ENCODE peak calls at places on chromosomes 5 and 9, in eight cellular contexts. N, H, O, I, U, Z, J and R are unnamed samples.

GRCh38 chr5:163108351-163108750 is 329.0 kb upstream of the CCNG1 start:
- DNase-seq in N (no peak), H (no peak), O (no peak), I (no peak), U (no peak), Z (no peak), J (no peak), R (no peak)

GRCh38 chr9:131117762-131118145 is 7.6 kb upstream of the NUP214 start:
- DNase-seq in N (no peak), H (no peak), O (no peak), I (no peak), U (no peak), Z (no peak), J (no peak), R (no peak)

GRCh38 chr9:122606587-122606986 is 8.0 kb upstream of the OR1Q1 start:
- DNase-seq in N (no peak), H (no peak), O (no peak), I (no peak), U (no peak), Z (no peak), J (no peak), R (no peak)

GRCh38 chr9:83133316-83133715 is 70.4 kb upstream of the RASEF start:
- DNase-seq in N (no peak), H (no peak), O (no peak), I (no peak), U (no peak), Z (no peak), J (no peak), R (no peak)

GRCh38 chr5:176296-176823 is 14.9 kb upstream of the LRRC14B start:
- DNase-seq in N (no peak), H (no peak), O (no peak), I (no peak), U (no peak), Z (no peak), J (no peak), R (no peak)

GRCh38 chr9:37761511-37761910 is 7.9 kb downstream of the TRMT10B start:
- DNase-seq in N (no peak), H (no peak), O (no peak), I (no peak), U (peak; percentile 88), Z (no peak), J (no peak), R (no peak)

GRCh38 chr5:164191240-164191639 is 685.8 kb downstream of the MAT2B start:
- DNase-seq in N (no peak), H (no peak), O (no peak), I (no peak), U (peak; percentile 61), Z (no peak), J (no peak), R (no peak)

GRCh38 chr5:179793470-179794139 is at the start of gene LTC4S:
- DNase-seq in N (no peak), H (no peak), O (no peak), I (peak; percentile 85), U (peak; percentile 56), Z (peak; percentile 79), J (no peak), R (no peak)

GRCh38 chr5:61100425-61100824 is 61.8 kb downstream of the SMIM15 start:
- DNase-seq in N (no peak), H (no peak), O (no peak), I (no peak), U (no peak), Z (no peak), J (no peak), R (no peak)

GRCh38 chr5:125372694-125373621 is 626.5 kb upstream of the ZNF608 start:
- DNase-seq in N (no peak), H (peak; percentile 39), O (no peak), I (no peak), U (peak; percentile 39), Z (no peak), J (no peak), R (no peak)
- H3K4me3 ChIP-seq in N (no peak overlapping the region), H (no peak overlapping the region), O (no peak overlapping the region), I (no peak overlapping the region), U (no peak overlapping the region), Z (no peak overlapping the region), J (no peak overlapping the region), R (no peak overlapping the region)

GRCh38 chr5:111375645-111376044 is 136.7 kb downstream of the STARD4 start:
- DNase-seq in N (no peak), H (no peak), O (no peak), I (no peak), U (no peak), Z (no peak), J (no peak), R (no peak)
- TF ChIP-seq CTCF in N (no peak), H (no peak), O (no peak), I (no peak), U (no peak), Z (no peak), J (no peak), R (no peak)

DNA sequence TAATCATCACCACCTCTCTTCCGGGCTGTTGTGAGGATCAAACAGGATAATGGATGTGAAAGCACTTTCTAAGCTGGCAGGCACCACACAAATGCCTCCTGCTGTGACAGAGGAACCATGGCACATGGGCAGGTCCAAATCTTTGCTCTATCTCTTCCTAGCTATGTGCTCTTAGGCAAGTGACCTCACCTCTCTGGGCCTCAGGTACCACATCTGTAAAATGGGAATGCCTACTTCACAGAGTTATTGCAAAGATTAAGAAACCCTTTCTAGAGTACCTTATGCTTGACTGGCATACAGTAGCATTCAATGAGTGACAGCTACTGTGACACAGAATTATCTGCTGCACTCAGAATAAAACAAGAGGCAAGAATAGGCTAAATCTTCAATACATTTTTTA is 51.6 kb downstream of the CDK5RAP2 start:
- DNase-seq in N (no peak), H (no peak), O (no peak), I (no peak), U (no peak), Z (no peak), J (no peak), R (no peak)
- H3K4me3 ChIP-seq in N (no peak overlapping the region), H (no peak overlapping the region), O (no peak overlapping the region), I (no peak overlapping the region), U (no peak overlapping the region), Z (no peak overlapping the region), J (no peak overlapping the region), R (no peak overlapping the region)

GRCh38 chr5:172452398-172453205 is 1.7 kb downstream of the SH3PXD2B start:
- DNase-seq in N (no peak), H (no peak), O (peak; percentile 34), I (no peak), U (peak; percentile 76), Z (peak; percentile 45), J (peak; percentile 15), R (no peak)
- TF ChIP-seq CTCF in N (peak; percentile 43), H (no peak), O (no peak), I (no peak), U (peak; percentile 14), Z (no peak), J (peak; percentile 26), R (peak; percentile 31)

GRCh38 chr5:12111263-12111662 is 207.0 kb upstream of the CTNND2 start:
- DNase-seq in N (no peak), H (no peak), O (no peak), I (no peak), U (no peak), Z (no peak), J (no peak), R (no peak)
- H3K4me3 ChIP-seq in N (no peak overlapping the region), H (no peak overlapping the region), O (no peak overlapping the region), I (no peak overlapping the region), U (no peak overlapping the region), Z (no peak overlapping the region), J (no peak overlapping the region), R (no peak overlapping the region)

GRCh38 chr5:10364186-10364689 is 10.7 kb downstream of the MARCHF6 start:
- DNase-seq in N (no peak), H (no peak), O (no peak), I (no peak), U (no peak), Z (no peak), J (peak; percentile 41), R (no peak)
- TF ChIP-seq CTCF in N (peak; percentile 41), H (peak; percentile 12), O (peak; percentile 19), I (no peak), U (peak; percentile 27), Z (no peak), J (peak; percentile 25), R (peak; percentile 44)

DNA sequence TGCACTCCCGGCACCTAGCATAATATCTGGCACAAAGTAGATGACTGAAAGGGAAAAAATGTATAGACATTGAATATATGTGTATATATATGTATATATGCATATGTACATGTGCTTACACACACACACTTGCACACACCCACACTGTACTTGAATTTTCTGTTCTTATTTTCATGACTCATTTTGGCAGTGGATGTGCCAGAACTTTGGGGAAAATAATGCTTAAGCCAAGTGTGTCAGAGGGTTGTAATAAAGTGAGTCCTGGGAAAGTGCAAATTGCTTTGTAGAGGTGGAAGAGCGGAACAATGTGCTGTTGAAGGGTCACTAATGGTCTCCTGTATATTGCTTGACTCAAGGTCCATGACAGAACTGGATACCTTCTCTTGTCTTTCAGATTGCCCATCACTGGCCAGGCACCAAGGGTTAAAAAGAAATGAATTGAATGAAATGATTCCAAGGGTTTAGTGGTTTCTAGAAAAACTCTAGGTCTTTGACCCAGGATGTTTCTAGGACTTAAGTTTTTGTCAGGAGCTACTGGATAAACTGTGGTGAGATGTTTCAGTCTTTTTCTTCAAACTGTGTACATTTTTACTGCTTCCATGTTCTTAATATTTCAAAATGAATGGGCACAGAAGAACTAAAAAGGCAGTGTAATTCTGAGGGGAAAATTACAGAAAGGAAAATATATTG is 129.9 kb upstream of the MOCS2 start:
- DNase-seq in N (no peak), H (no peak), O (no peak), I (no peak), U (peak; percentile 21), Z (no peak), J (no peak), R (no peak)
- H3K4me3 ChIP-seq in N (no peak overlapping the region), H (no peak overlapping the region), O (no peak overlapping the region), I (no peak overlapping the region), U (no peak overlapping the region), Z (no peak overlapping the region), J (no peak overlapping the region), R (no peak overlapping the region)